ENCODE peak calls at places on chromosomes 2 and 18, in five cellular contexts. One of them, this sample, is unnamed.

GRCh38 chr2:35116151-35116550 is 1239.4 kb upstream of the CRIM1 start:
- DNase-seq in right lobe of liver: no peak
- DNase-seq in tibial artery: no peak
- DNase-seq in brain microvascular endothelial cell: no peak
- DNase-seq in neural progenitor cell: no peak
- DNase-seq in this sample: no peak

GRCh38 chr2:107688135-107688534 is 138.6 kb upstream of the RGPD4 start:
- DNase-seq in brain microvascular endothelial cell: no peak
- DNase-seq in right lobe of liver: no peak
- DNase-seq in neural progenitor cell: no peak
- DNase-seq in tibial artery: no peak
- DNase-seq in this sample: no peak

GRCh38 chr18:154151-154550 is 4.2 kb upstream of the USP14 start:
- DNase-seq in tibial artery: no peak
- DNase-seq in brain microvascular endothelial cell: peak
- DNase-seq in neural progenitor cell: no peak
- DNase-seq in right lobe of liver: no peak
- DNase-seq in this sample: no peak

GRCh38 chr18:35179906-35180305 is 60.9 kb upstream of the ZNF397 start:
- DNase-seq in brain microvascular endothelial cell: no peak
- DNase-seq in neural progenitor cell: no peak
- DNase-seq in right lobe of liver: no peak
- DNase-seq in tibial artery: no peak
- DNase-seq in this sample: no peak

GRCh38 chr18:32548688-32549087 is 78.0 kb upstream of the GAREM1 start:
- DNase-seq in right lobe of liver: no peak
- DNase-seq in brain microvascular endothelial cell: no peak
- DNase-seq in tibial artery: no peak
- DNase-seq in neural progenitor cell: peak
- DNase-seq in this sample: no peak

GRCh38 chr2:164000171-164000570 is 264.4 kb upstream of the FIGN start:
- DNase-seq in right lobe of liver: no peak
- DNase-seq in neural progenitor cell: no peak
- DNase-seq in brain microvascular endothelial cell: peak
- DNase-seq in tibial artery: no peak
- DNase-seq in this sample: no peak

GRCh38 chr2:41937464-41937861 is 110.4 kb upstream of the PKDCC start:
- DNase-seq in neural progenitor cell: peak
- DNase-seq in brain microvascular endothelial cell: no peak
- DNase-seq in tibial artery: no peak
- DNase-seq in right lobe of liver: no peak
- DNase-seq in this sample: no peak

GRCh38 chr2:177273456-177273855 is 8.9 kb upstream of the NFE2L2 start:
- DNase-seq in brain microvascular endothelial cell: no peak
- DNase-seq in right lobe of liver: peak
- DNase-seq in neural progenitor cell: no peak
- DNase-seq in tibial artery: no peak
- DNase-seq in this sample: no peak

GRCh38 chr2:80546766-80547165 is 242.2 kb upstream of the LRRTM1 start:
- DNase-seq in right lobe of liver: no peak
- DNase-seq in brain microvascular endothelial cell: no peak
- DNase-seq in tibial artery: no peak
- DNase-seq in neural progenitor cell: no peak
- DNase-seq in this sample: no peak

GRCh38 chr18:60684843-60685513 is 312.4 kb upstream of the MC4R start:
- DNase-seq in neural progenitor cell: peak
- DNase-seq in tibial artery: no peak
- DNase-seq in right lobe of liver: no peak
- DNase-seq in brain microvascular endothelial cell: no peak
- DNase-seq in this sample: no peak

GRCh38 chr2:120262761-120263428 is 10.2 kb downstream of the RALB start:
- DNase-seq in brain microvascular endothelial cell: peak
- DNase-seq in tibial artery: no peak
- DNase-seq in right lobe of liver: no peak
- DNase-seq in neural progenitor cell: peak
- DNase-seq in this sample: no peak

GRCh38 chr2:162838141-162838500 is 446 bp downstream of the KCNH7 start:
- DNase-seq in brain microvascular endothelial cell: no peak
- DNase-seq in right lobe of liver: no peak
- DNase-seq in neural progenitor cell: no peak
- DNase-seq in tibial artery: no peak
- DNase-seq in this sample: no peak

GRCh38 chr2:85712849-85713612 is 18.9 kb downstream of the GNLY start:
- DNase-seq in right lobe of liver: peak
- DNase-seq in neural progenitor cell: no peak
- DNase-seq in brain microvascular endothelial cell: peak
- DNase-seq in tibial artery: peak
- DNase-seq in this sample: no peak

GRCh38 chr2:216350214-216350789 is 22.0 kb downstream of the MARCHF4 start:
- DNase-seq in neural progenitor cell: no peak
- DNase-seq in tibial artery: no peak
- DNase-seq in brain microvascular endothelial cell: peak
- DNase-seq in right lobe of liver: no peak
- DNase-seq in this sample: no peak

GRCh38 chr2:227010433-227010832 is 153.6 kb downstream of the COL4A4 start:
- DNase-seq in right lobe of liver: no peak
- DNase-seq in tibial artery: no peak
- DNase-seq in neural progenitor cell: no peak
- DNase-seq in brain microvascular endothelial cell: peak
- DNase-seq in this sample: no peak

GRCh38 chr18:12946549-12947354 is 1.1 kb upstream of the SEH1L start:
- DNase-seq in tibial artery: no peak
- DNase-seq in brain microvascular endothelial cell: peak
- DNase-seq in neural progenitor cell: peak
- DNase-seq in right lobe of liver: peak
- DNase-seq in this sample: no peak

GRCh38 chr18:47526147-47526546 is 274.7 kb upstream of the SKOR2 start:
- DNase-seq in tibial artery: no peak
- DNase-seq in brain microvascular endothelial cell: no peak
- DNase-seq in right lobe of liver: no peak
- DNase-seq in neural progenitor cell: no peak
- DNase-seq in this sample: no peak

GRCh38 chr2:42195559-42195958 is 26.4 kb downstream of the EML4 start:
- DNase-seq in neural progenitor cell: no peak
- DNase-seq in tibial artery: no peak
- DNase-seq in brain microvascular endothelial cell: no peak
- DNase-seq in right lobe of liver: no peak
- DNase-seq in this sample: peak

GRCh38 chr2:226635221-226635620 is 164.4 kb downstream of the IRS1 start:
- DNase-seq in tibial artery: no peak
- DNase-seq in brain microvascular endothelial cell: no peak
- DNase-seq in right lobe of liver: no peak
- DNase-seq in neural progenitor cell: no peak
- DNase-seq in this sample: no peak

GRCh38 chr18:79484661-79485621 is 89.2 kb downstream of the NFATC1 start:
- DNase-seq in neural progenitor cell: peak
- DNase-seq in brain microvascular endothelial cell: peak
- DNase-seq in tibial artery: no peak
- DNase-seq in right lobe of liver: peak
- DNase-seq in this sample: no peak

GRCh38 chr2:217186152-217186551 is 326.3 kb upstream of the TNP1 start:
- DNase-seq in brain microvascular endothelial cell: no peak
- DNase-seq in right lobe of liver: no peak
- DNase-seq in tibial artery: peak
- DNase-seq in neural progenitor cell: no peak
- DNase-seq in this sample: no peak

GRCh38 chr2:207437136-207437856 is 92.5 kb upstream of the CREB1 start:
- DNase-seq in right lobe of liver: no peak
- DNase-seq in brain microvascular endothelial cell: no peak
- DNase-seq in neural progenitor cell: no peak
- DNase-seq in tibial artery: no peak
- DNase-seq in this sample: no peak

DNA sequence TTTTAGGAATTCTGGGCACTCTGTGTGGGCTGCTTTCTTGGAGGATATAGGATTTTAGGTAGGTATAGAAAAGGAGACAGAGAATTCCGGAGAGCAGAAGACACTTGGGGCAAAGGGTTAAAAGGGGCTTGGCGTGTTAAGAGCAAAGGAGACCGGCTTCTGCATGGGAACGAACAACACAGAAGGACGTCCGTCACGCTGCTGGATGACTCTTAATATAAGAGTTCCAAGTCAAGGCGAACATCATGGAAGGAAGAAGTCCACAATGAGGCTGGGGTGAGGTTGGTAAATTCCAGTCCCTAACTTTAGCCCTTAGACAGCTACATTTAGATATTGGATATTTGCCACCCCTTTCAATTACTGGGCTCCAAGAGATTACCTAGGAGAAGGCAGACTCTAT is 15.9 kb upstream of the SLC20A1 start:
- DNase-seq in neural progenitor cell: no peak
- DNase-seq in tibial artery: no peak
- DNase-seq in brain microvascular endothelial cell: no peak
- DNase-seq in right lobe of liver: peak
- DNase-seq in this sample: no peak
- H3K4me3 ChIP-seq in neural progenitor cell: no peak
- H3K4me3 ChIP-seq in tibial artery: no peak
- H3K4me3 ChIP-seq in brain microvascular endothelial cell: no peak
- H3K4me3 ChIP-seq in right lobe of liver: no peak
- H3K4me3 ChIP-seq in this sample: no peak

GRCh38 chr18:43113220-43113895 is 2.1 kb downstream of the RIT2 start:
- DNase-seq in tibial artery: no peak
- DNase-seq in right lobe of liver: no peak
- DNase-seq in brain microvascular endothelial cell: no peak
- DNase-seq in neural progenitor cell: no peak
- DNase-seq in this sample: no peak

GRCh38 chr18:43116699-43117294 is 1.3 kb upstream of the RIT2 start:
- DNase-seq in right lobe of liver: no peak
- DNase-seq in tibial artery: no peak
- DNase-seq in brain microvascular endothelial cell: no peak
- DNase-seq in neural progenitor cell: no peak
- DNase-seq in this sample: no peak

DNA sequence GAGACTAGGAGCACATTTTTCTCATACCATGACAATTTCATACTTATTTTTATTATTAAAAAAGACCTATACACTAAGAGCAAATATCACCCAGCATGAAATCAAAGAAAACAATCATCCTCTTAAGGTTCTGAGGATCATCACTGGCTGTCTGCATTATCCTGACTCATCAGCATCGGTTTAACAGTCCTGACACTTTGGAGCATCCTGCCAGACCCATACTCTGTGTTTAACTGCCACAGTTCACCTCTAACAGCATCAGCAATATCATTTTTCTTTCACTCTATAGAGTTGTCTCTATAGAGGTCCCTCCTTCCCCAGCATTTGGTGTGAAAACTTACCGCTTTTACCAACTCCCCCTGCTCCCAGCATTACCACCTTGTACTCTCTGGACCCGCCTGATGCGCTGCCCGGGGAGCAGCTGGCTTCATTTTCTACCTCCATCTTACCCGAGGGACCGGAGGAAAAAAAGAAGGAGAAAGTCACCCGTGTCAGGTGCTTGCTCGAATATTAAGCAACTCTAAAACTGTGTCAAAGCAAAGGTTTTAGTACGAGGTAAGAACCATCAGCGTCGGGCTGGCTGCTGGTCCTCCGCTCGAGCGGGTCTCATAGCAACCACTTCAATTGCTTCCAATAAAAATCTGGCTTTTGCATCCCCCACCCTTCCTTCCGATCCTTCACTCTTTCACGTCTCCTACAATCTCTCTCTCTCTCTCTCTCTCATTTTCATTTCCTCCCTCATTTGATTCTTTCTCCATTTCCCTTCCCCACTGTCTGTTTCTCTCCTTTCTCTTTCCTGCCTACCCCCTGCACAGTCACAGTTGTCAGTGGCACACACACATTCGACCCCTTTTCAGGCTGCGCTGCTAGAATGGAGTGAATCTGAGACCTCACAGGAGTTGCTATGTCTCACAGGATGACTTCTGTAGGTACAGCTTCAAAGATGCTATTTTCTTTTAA is at the start of gene RIT2:
- DNase-seq in right lobe of liver: no peak
- DNase-seq in tibial artery: no peak
- DNase-seq in brain microvascular endothelial cell: no peak
- DNase-seq in neural progenitor cell: no peak
- DNase-seq in this sample: no peak
- H3K4me3 ChIP-seq in right lobe of liver: no peak
- H3K4me3 ChIP-seq in tibial artery: no peak
- H3K4me3 ChIP-seq in brain microvascular endothelial cell: no peak
- H3K4me3 ChIP-seq in neural progenitor cell: no peak
- H3K4me3 ChIP-seq in this sample: no peak

DNA sequence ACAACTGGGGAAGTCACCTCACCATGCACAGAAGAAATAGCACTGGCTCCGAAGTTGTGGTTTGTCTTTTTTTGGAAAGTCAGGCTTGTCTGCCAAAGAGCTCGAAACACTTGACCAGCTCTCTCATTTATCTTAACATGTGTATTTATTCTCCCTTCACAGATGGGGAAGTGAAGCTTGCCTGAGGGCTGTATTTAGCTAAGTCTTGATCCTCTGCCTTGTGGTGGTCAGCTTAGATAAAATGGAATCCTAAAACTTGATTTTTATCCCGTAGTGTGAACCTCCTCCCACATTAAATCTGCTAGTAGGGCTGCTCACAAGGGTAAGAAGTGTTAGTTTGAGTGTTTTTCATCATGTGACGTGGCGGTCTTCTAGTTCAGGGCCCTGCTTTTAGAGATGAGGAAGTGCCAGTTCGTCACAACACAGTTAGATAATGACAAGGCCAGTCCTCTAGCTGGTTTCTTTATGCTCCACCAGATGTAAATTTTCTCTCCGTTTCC is 89.7 kb downstream of the TMEM247 start:
- DNase-seq in tibial artery: no peak
- DNase-seq in neural progenitor cell: no peak
- DNase-seq in brain microvascular endothelial cell: no peak
- DNase-seq in right lobe of liver: no peak
- DNase-seq in this sample: no peak
- H3K4me3 ChIP-seq in tibial artery: no peak
- H3K4me3 ChIP-seq in neural progenitor cell: no peak
- H3K4me3 ChIP-seq in brain microvascular endothelial cell: no peak
- H3K4me3 ChIP-seq in right lobe of liver: no peak
- H3K4me3 ChIP-seq in this sample: no peak

GRCh38 chr2:219541611-219542180 is 1.9 kb downstream of the CHPF start:
- DNase-seq in right lobe of liver: peak
- DNase-seq in neural progenitor cell: peak
- DNase-seq in brain microvascular endothelial cell: peak
- DNase-seq in tibial artery: peak
- DNase-seq in this sample: peak
- H3K4me3 ChIP-seq in right lobe of liver: peak
- H3K4me3 ChIP-seq in neural progenitor cell: peak
- H3K4me3 ChIP-seq in brain microvascular endothelial cell: peak
- H3K4me3 ChIP-seq in tibial artery: peak
- H3K4me3 ChIP-seq in this sample: peak

GRCh38 chr2:54725343-54726099 is 2.1 kb downstream of the EML6 start:
- DNase-seq in right lobe of liver: no peak
- DNase-seq in tibial artery: no peak
- DNase-seq in brain microvascular endothelial cell: no peak
- DNase-seq in neural progenitor cell: peak
- DNase-seq in this sample: no peak
- H3K4me3 ChIP-seq in right lobe of liver: no peak
- H3K4me3 ChIP-seq in tibial artery: peak
- H3K4me3 ChIP-seq in brain microvascular endothelial cell: no peak
- H3K4me3 ChIP-seq in neural progenitor cell: peak
- H3K4me3 ChIP-seq in this sample: no peak

GRCh38 chr2:229870903-229871650 is 50.7 kb downstream of the TRIP12 start:
- DNase-seq in tibial artery: no peak
- DNase-seq in neural progenitor cell: no peak
- DNase-seq in brain microvascular endothelial cell: no peak
- DNase-seq in right lobe of liver: no peak
- DNase-seq in this sample: no peak
- H3K4me3 ChIP-seq in tibial artery: no peak
- H3K4me3 ChIP-seq in neural progenitor cell: no peak
- H3K4me3 ChIP-seq in brain microvascular endothelial cell: no peak
- H3K4me3 ChIP-seq in right lobe of liver: no peak
- H3K4me3 ChIP-seq in this sample: no peak

GRCh38 chr2:23692263-23692662 is 234.7 kb downstream of the ATAD2B start:
- DNase-seq in neural progenitor cell: no peak
- DNase-seq in right lobe of liver: no peak
- DNase-seq in tibial artery: peak
- DNase-seq in brain microvascular endothelial cell: no peak
- DNase-seq in this sample: no peak
- H3K4me3 ChIP-seq in neural progenitor cell: no peak
- H3K4me3 ChIP-seq in right lobe of liver: no peak
- H3K4me3 ChIP-seq in tibial artery: no peak
- H3K4me3 ChIP-seq in brain microvascular endothelial cell: no peak
- H3K4me3 ChIP-seq in this sample: no peak